ENCODE peak calls at places on chromosomes 16 and 17, in eight cellular contexts. One of them, this sample, is unnamed.
A peak's percentile ranks its signal among the peaks of the same experiment; 100 is the strongest.

GRCh38 chr16:75087040-75087979 is 29.3 kb downstream of the LDHD start:
- DNase-seq in Daoy: no peak
- DNase-seq in naive B cell: no peak
- DNase-seq in spleen: no peak
- DNase-seq in skeletal muscle cell: peak; percentile 45
- DNase-seq in stimulated activated CD4-positive, alpha-beta T cell treated with anti-CD3 and anti-CD28 coated beads, TNF-alpha, amount 100 ng/mL, for 4 hours: no peak
- DNase-seq in T47D: no peak
- DNase-seq in kidney tubule cell: no peak
- DNase-seq in this sample: no peak

GRCh38 chr17:75487351-75488070 is 27.8 kb downstream of the CASKIN2 start:
- DNase-seq in skeletal muscle cell: no peak
- DNase-seq in Daoy: peak; percentile 61
- DNase-seq in T47D: no peak
- DNase-seq in spleen: peak; percentile 90
- DNase-seq in kidney tubule cell: no peak
- DNase-seq in stimulated activated CD4-positive, alpha-beta T cell treated with anti-CD3 and anti-CD28 coated beads, TNF-alpha, amount 100 ng/mL, for 4 hours: peak; percentile 9
- DNase-seq in naive B cell: peak; percentile 33
- DNase-seq in this sample: no peak

GRCh38 chr17:61221181-61221580 is 178.5 kb upstream of the TBX2 start:
- DNase-seq in kidney tubule cell: no peak
- DNase-seq in skeletal muscle cell: no peak
- DNase-seq in naive B cell: no peak
- DNase-seq in T47D: no peak
- DNase-seq in stimulated activated CD4-positive, alpha-beta T cell treated with anti-CD3 and anti-CD28 coated beads, TNF-alpha, amount 100 ng/mL, for 4 hours: no peak
- DNase-seq in spleen: no peak
- DNase-seq in Daoy: no peak
- DNase-seq in this sample: no peak

GRCh38 chr16:80994451-80994850 is 12.2 kb downstream of the CMC2 start:
- DNase-seq in kidney tubule cell: peak; percentile 25
- DNase-seq in Daoy: no peak
- DNase-seq in naive B cell: no peak
- DNase-seq in skeletal muscle cell: no peak
- DNase-seq in T47D: no peak
- DNase-seq in stimulated activated CD4-positive, alpha-beta T cell treated with anti-CD3 and anti-CD28 coated beads, TNF-alpha, amount 100 ng/mL, for 4 hours: no peak
- DNase-seq in spleen: no peak
- DNase-seq in this sample: peak; percentile 14

GRCh38 chr16:25626172-25626571 is 65.6 kb upstream of the HS3ST4 start:
- DNase-seq in kidney tubule cell: peak; percentile 16
- DNase-seq in spleen: no peak
- DNase-seq in skeletal muscle cell: no peak
- DNase-seq in naive B cell: no peak
- DNase-seq in Daoy: no peak
- DNase-seq in stimulated activated CD4-positive, alpha-beta T cell treated with anti-CD3 and anti-CD28 coated beads, TNF-alpha, amount 100 ng/mL, for 4 hours: no peak
- DNase-seq in T47D: no peak
- DNase-seq in this sample: no peak

GRCh38 chr17:78736526-78737079 is 45.5 kb downstream of the CYTH1 start:
- DNase-seq in stimulated activated CD4-positive, alpha-beta T cell treated with anti-CD3 and anti-CD28 coated beads, TNF-alpha, amount 100 ng/mL, for 4 hours: no peak
- DNase-seq in Daoy: no peak
- DNase-seq in naive B cell: peak; percentile 71
- DNase-seq in skeletal muscle cell: no peak
- DNase-seq in kidney tubule cell: peak; percentile 90
- DNase-seq in spleen: peak; percentile 94
- DNase-seq in T47D: peak; percentile 82
- DNase-seq in this sample: peak; percentile 69

GRCh38 chr16:68739964-68740627 is 3.0 kb downstream of the CDH1 start:
- DNase-seq in skeletal muscle cell: no peak
- DNase-seq in spleen: no peak
- DNase-seq in T47D: no peak
- DNase-seq in Daoy: peak; percentile 33
- DNase-seq in kidney tubule cell: peak; percentile 87
- DNase-seq in stimulated activated CD4-positive, alpha-beta T cell treated with anti-CD3 and anti-CD28 coated beads, TNF-alpha, amount 100 ng/mL, for 4 hours: no peak
- DNase-seq in naive B cell: no peak
- DNase-seq in this sample: peak; percentile 84

GRCh38 chr16:77856455-77857138 is 68.2 kb downstream of the VAT1L start:
- DNase-seq in kidney tubule cell: no peak
- DNase-seq in skeletal muscle cell: no peak
- DNase-seq in stimulated activated CD4-positive, alpha-beta T cell treated with anti-CD3 and anti-CD28 coated beads, TNF-alpha, amount 100 ng/mL, for 4 hours: no peak
- DNase-seq in naive B cell: no peak
- DNase-seq in T47D: no peak
- DNase-seq in spleen: no peak
- DNase-seq in Daoy: no peak
- DNase-seq in this sample: no peak

GRCh38 chr17:40323317-40323716 is 14.3 kb downstream of the RARA start:
- DNase-seq in stimulated activated CD4-positive, alpha-beta T cell treated with anti-CD3 and anti-CD28 coated beads, TNF-alpha, amount 100 ng/mL, for 4 hours: no peak
- DNase-seq in spleen: no peak
- DNase-seq in Daoy: no peak
- DNase-seq in kidney tubule cell: no peak
- DNase-seq in skeletal muscle cell: no peak
- DNase-seq in naive B cell: no peak
- DNase-seq in T47D: no peak
- DNase-seq in this sample: no peak

GRCh38 chr17:80270836-80271235 is 10.2 kb downstream of the RNF213 start:
- DNase-seq in skeletal muscle cell: no peak
- DNase-seq in T47D: peak; percentile 83
- DNase-seq in Daoy: peak; percentile 34
- DNase-seq in stimulated activated CD4-positive, alpha-beta T cell treated with anti-CD3 and anti-CD28 coated beads, TNF-alpha, amount 100 ng/mL, for 4 hours: peak; percentile 31
- DNase-seq in kidney tubule cell: no peak
- DNase-seq in naive B cell: no peak
- DNase-seq in spleen: no peak
- DNase-seq in this sample: no peak

GRCh38 chr17:83103200-83103937 is 24.0 kb downstream of the METRNL start:
- DNase-seq in spleen: no peak
- DNase-seq in T47D: no peak
- DNase-seq in naive B cell: no peak
- DNase-seq in kidney tubule cell: peak; percentile 49
- DNase-seq in skeletal muscle cell: peak; percentile 19
- DNase-seq in stimulated activated CD4-positive, alpha-beta T cell treated with anti-CD3 and anti-CD28 coated beads, TNF-alpha, amount 100 ng/mL, for 4 hours: no peak
- DNase-seq in Daoy: no peak
- DNase-seq in this sample: no peak

GRCh38 chr17:64449545-64449944 is 630 bp downstream of the MILR1 start:
- DNase-seq in Daoy: no peak
- DNase-seq in skeletal muscle cell: no peak
- DNase-seq in stimulated activated CD4-positive, alpha-beta T cell treated with anti-CD3 and anti-CD28 coated beads, TNF-alpha, amount 100 ng/mL, for 4 hours: no peak
- DNase-seq in T47D: no peak
- DNase-seq in naive B cell: no peak
- DNase-seq in kidney tubule cell: no peak
- DNase-seq in spleen: no peak
- DNase-seq in this sample: no peak

GRCh38 chr17:80859004-80859941 is 132.4 kb upstream of the CHMP6 start:
- DNase-seq in stimulated activated CD4-positive, alpha-beta T cell treated with anti-CD3 and anti-CD28 coated beads, TNF-alpha, amount 100 ng/mL, for 4 hours: no peak
- DNase-seq in kidney tubule cell: peak; percentile 90
- DNase-seq in spleen: peak; percentile 73
- DNase-seq in naive B cell: no peak
- DNase-seq in skeletal muscle cell: peak; percentile 89
- DNase-seq in T47D: no peak
- DNase-seq in Daoy: peak; percentile 94
- DNase-seq in this sample: peak; percentile 29

GRCh38 chr16:83843657-83844056 is 35.9 kb downstream of the HSBP1 start:
- DNase-seq in T47D: no peak
- DNase-seq in stimulated activated CD4-positive, alpha-beta T cell treated with anti-CD3 and anti-CD28 coated beads, TNF-alpha, amount 100 ng/mL, for 4 hours: no peak
- DNase-seq in Daoy: no peak
- DNase-seq in skeletal muscle cell: no peak
- DNase-seq in spleen: no peak
- DNase-seq in kidney tubule cell: no peak
- DNase-seq in naive B cell: no peak
- DNase-seq in this sample: no peak

GRCh38 chr17:65156835-65157565 is 19.8 kb downstream of the RGS9 start:
- DNase-seq in Daoy: no peak
- DNase-seq in kidney tubule cell: no peak
- DNase-seq in skeletal muscle cell: no peak
- DNase-seq in naive B cell: no peak
- DNase-seq in stimulated activated CD4-positive, alpha-beta T cell treated with anti-CD3 and anti-CD28 coated beads, TNF-alpha, amount 100 ng/mL, for 4 hours: no peak
- DNase-seq in spleen: no peak
- DNase-seq in T47D: no peak
- DNase-seq in this sample: no peak

GRCh38 chr17:51706098-51706497 is 445.8 kb downstream of the UTP18 start:
- DNase-seq in kidney tubule cell: no peak
- DNase-seq in skeletal muscle cell: no peak
- DNase-seq in naive B cell: no peak
- DNase-seq in T47D: no peak
- DNase-seq in Daoy: no peak
- DNase-seq in stimulated activated CD4-positive, alpha-beta T cell treated with anti-CD3 and anti-CD28 coated beads, TNF-alpha, amount 100 ng/mL, for 4 hours: no peak
- DNase-seq in spleen: no peak
- DNase-seq in this sample: no peak